ENCODE peak calls at places on chromosomes 7 and 10, in eight cellular contexts. Y is A549; I is small intestine; O is fibroblast of lung; F is hepatocyte; G is pancreas; J is CD8-positive, alpha-beta T cell; N is HCT116. U is an unnamed sample.

GRCh38 chr10:88920198-88920597 is 32.4 kb downstream of the ACTA2 start:
- DNase-seq in O (no peak), J (no peak), I (no peak), G (no peak), Y (no peak), F (no peak), N (no peak), U (no peak)

GRCh38 chr10:111756541-111757061 is 427.0 kb downstream of the GPAM start:
- DNase-seq in I (peak; percentile 54), Y (peak; percentile 68), O (peak; percentile 0), F (peak; percentile 78), G (peak; percentile 5), N (peak; percentile 79), J (no peak), U (no peak)

GRCh38 chr7:107924841-107925490 is 34.0 kb downstream of the DLD start:
- DNase-seq in O (no peak), I (no peak), Y (no peak), F (no peak), J (no peak), N (no peak), G (no peak), U (no peak)

GRCh38 chr10:101827919-101828600 is 9.8 kb upstream of the OGA start:
- DNase-seq in Y (no peak), F (no peak), I (no peak), O (no peak), J (no peak), N (no peak), G (no peak), U (no peak)

GRCh38 chr7:36036590-36036989 is 116.5 kb upstream of the EEPD1 start:
- DNase-seq in J (no peak), I (peak; percentile 17), Y (peak; percentile 37), N (no peak), G (peak; percentile 16), O (peak; percentile 52), F (no peak), U (no peak)

GRCh38 chr7:322111-322671 is 32.2 kb downstream of the FOXL3 start:
- DNase-seq in O (peak; percentile 10), N (peak; percentile 32), F (peak; percentile 86), Y (peak; percentile 51), G (peak; percentile 79), J (peak; percentile 82), I (peak; percentile 78), U (peak; percentile 55)

GRCh38 chr7:31340603-31341002 is at the start of gene NEUROD6:
- DNase-seq in I (no peak), J (no peak), F (no peak), Y (no peak), G (no peak), O (no peak), N (no peak), U (no peak)

GRCh38 chr7:19118896-19119301 is 1.5 kb upstream of the TWIST1 start:
- DNase-seq in I (no peak), O (no peak), N (no peak), J (no peak), Y (no peak), G (no peak), F (no peak), U (no peak)

GRCh38 chr10:13969118-13969791 is 361.5 kb downstream of the FRMD4A start:
- DNase-seq in J (no peak), N (no peak), Y (no peak), O (peak; percentile 59), I (no peak), G (no peak), F (no peak), U (peak; percentile 65)

GRCh38 chr7:1858435-1859265 is 188.6 kb downstream of the ELFN1 start:
- DNase-seq in N (no peak), F (no peak), G (no peak), O (no peak), Y (no peak), I (no peak), J (no peak), U (no peak)

GRCh38 chr10:62637249-62638061 is 167.1 kb upstream of the ADO start:
- DNase-seq in F (no peak), J (peak; percentile 50), N (no peak), G (no peak), O (peak; percentile 57), Y (no peak), I (peak; percentile 54), U (no peak)

GRCh38 chr10:84232376-84232775 is 7.0 kb upstream of the LRIT2 start:
- DNase-seq in N (no peak), F (no peak), J (no peak), I (no peak), O (no peak), G (no peak), Y (no peak), U (no peak)

GRCh38 chr7:44106311-44107065 is 2.3 kb downstream of the AEBP1 start:
- DNase-seq in I (no peak), G (no peak), N (no peak), O (no peak), J (no peak), F (no peak), Y (no peak), U (no peak)
- H3K4me1 ChIP-seq in I (no peaks in the 10 kb centered on the region), G (no peaks in the 10 kb centered on the region), N (no peaks in the 10 kb centered on the region), O (peaks cover 21% of the 10 kb centered on the region), J (peaks cover 10% of the 10 kb centered on the region), F (peaks cover 14% of the 10 kb centered on the region), Y (peaks cover 8% of the 10 kb centered on the region), U (peaks cover 10% of the 10 kb centered on the region)

GRCh38 chr7:92809397-92810241 is 26.8 kb downstream of the CDK6 start:
- DNase-seq in O (peak; percentile 96), F (peak; percentile 85), G (peak; percentile 72), Y (peak; percentile 94), N (peak; percentile 76), J (no peak), I (peak; percentile 97), U (peak; percentile 71)

GRCh38 chr7:92811158-92811557 is 25.2 kb downstream of the CDK6 start:
- DNase-seq in G (no peak), N (no peak), I (no peak), J (no peak), Y (no peak), F (no peak), O (no peak), U (no peak)

GRCh38 chr7:92815412-92815811 is 21.0 kb downstream of the CDK6 start:
- DNase-seq in Y (no peak), G (no peak), J (no peak), O (no peak), N (no peak), F (no peak), I (no peak), U (no peak)

GRCh38 chr7:92810242-92810611 is 26.1 kb downstream of the CDK6 start:
- DNase-seq in O (peak; percentile 67), F (no peak), G (no peak), J (no peak), Y (peak; percentile 58), N (no peak), I (no peak), U (no peak)

DNA sequence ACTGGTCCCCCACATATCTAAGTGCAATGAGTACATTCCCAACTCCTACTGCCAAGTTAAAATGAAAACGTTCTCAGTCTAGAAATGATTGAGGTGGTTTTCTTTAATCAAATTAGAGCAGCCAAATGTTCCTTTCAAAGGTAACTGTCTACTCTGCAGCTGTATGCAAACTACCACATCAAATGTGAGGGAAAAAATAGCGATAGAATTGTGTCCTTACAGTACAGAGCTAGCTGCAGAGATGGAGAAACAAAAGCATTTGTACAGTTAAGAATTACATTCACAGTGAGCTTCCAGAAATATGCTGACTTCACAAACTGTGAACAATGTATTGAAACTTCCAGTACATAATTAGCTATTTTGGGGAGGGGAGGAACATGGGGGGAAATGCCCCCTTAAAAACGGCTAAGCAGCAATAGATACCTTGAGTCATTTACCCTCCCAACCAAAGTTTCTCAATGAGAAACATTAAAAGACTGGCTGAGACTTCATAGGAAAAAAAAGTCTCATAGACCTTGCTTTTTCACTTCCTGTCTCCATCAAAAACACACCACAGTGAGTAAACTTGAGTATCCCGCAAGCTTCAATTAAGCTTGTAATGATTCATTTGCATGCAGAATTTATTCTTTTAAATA is 22.9 kb downstream of the CDK6 start:
- DNase-seq in F (no peak), I (no peak), J (no peak), Y (no peak), N (no peak), O (peak; percentile 72), G (no peak), U (no peak)
- H3K4me3 ChIP-seq in F (no peak overlapping the region), I (no peak overlapping the region), J (no peak overlapping the region), Y (no peak overlapping the region), N (no peak overlapping the region), O (no peak overlapping the region), G (no peak overlapping the region), U (no peak overlapping the region)

GRCh38 chr7:101943306-101943705 is 125.9 kb downstream of the CUX1 start:
- DNase-seq in N (no peak), Y (no peak), F (no peak), O (no peak), G (no peak), J (no peak), I (no peak), U (no peak)
- H3K4me1 ChIP-seq in N (peaks cover 58% of the 10 kb centered on the region), Y (peaks cover 56% of the 10 kb centered on the region), F (peaks cover 34% of the 10 kb centered on the region), O (peaks cover 19% of the 10 kb centered on the region), G (peaks cover 23% of the 10 kb centered on the region), J (no peaks in the 10 kb centered on the region), I (peaks cover 11% of the 10 kb centered on the region), U (peaks cover 25% of the 10 kb centered on the region)

GRCh38 chr10:16520900-16521299 is 779 bp downstream of the C1QL3 start:
- DNase-seq in G (no peak), O (peak; percentile 9), I (no peak), N (no peak), F (peak; percentile 51), Y (no peak), J (no peak), U (no peak)

GRCh38 chr10:16519908-16520861 is 1.5 kb downstream of the C1QL3 start:
- DNase-seq in F (peak; percentile 8), Y (no peak), N (no peak), G (no peak), I (no peak), J (no peak), O (no peak), U (no peak)

GRCh38 chr10:16519250-16519907 is 2.3 kb downstream of the C1QL3 start:
- DNase-seq in Y (no peak), N (no peak), I (no peak), F (no peak), O (no peak), G (no peak), J (no peak), U (no peak)

GRCh38 chr10:16518822-16519221 is 2.9 kb downstream of the C1QL3 start:
- DNase-seq in O (no peak), J (no peak), G (no peak), Y (no peak), F (no peak), N (no peak), I (no peak), U (no peak)

GRCh38 chr10:16521311-16522016 is at the start of gene C1QL3:
- DNase-seq in I (peak; percentile 14), N (no peak), G (peak; percentile 5), O (peak; percentile 34), Y (no peak), J (no peak), F (peak; percentile 53), U (no peak)
- H3K4me3 ChIP-seq in I (no peak within 1 kb of the TSS), N (no peak within 1 kb of the TSS), G (peak within 1 kb of the TSS; percentile 51), O (peak within 1 kb of the TSS; percentile 35), Y (no peak within 1 kb of the TSS), J (peak within 1 kb of the TSS; percentile 23), F (peak within 1 kb of the TSS; percentile 83), U (peak within 1 kb of the TSS; percentile 19)

GRCh38 chr7:30180718-30181117 is 45.9 kb downstream of the MTURN start:
- DNase-seq in F (no peak), G (no peak), N (no peak), J (no peak), I (no peak), O (no peak), Y (no peak), U (no peak)
- H3K4me1 ChIP-seq in F (no peaks in the 10 kb centered on the region), G (peaks cover 49% of the 10 kb centered on the region), N (no peaks in the 10 kb centered on the region), J (peaks cover 4% of the 10 kb centered on the region), I (peaks cover 4% of the 10 kb centered on the region), O (no peaks in the 10 kb centered on the region), Y (no peaks in the 10 kb centered on the region), U (no peaks in the 10 kb centered on the region)

GRCh38 chr10:23779287-23779686 is 340.4 kb downstream of the OTUD1 start:
- DNase-seq in O (no peak), F (no peak), N (no peak), Y (no peak), G (no peak), I (no peak), J (no peak), U (no peak)
- H3K4me3 ChIP-seq in O (no peak overlapping the region), F (no peak overlapping the region), N (no peak overlapping the region), Y (no peak overlapping the region), G (no peak overlapping the region), I (no peak overlapping the region), J (no peak overlapping the region), U (no peak overlapping the region)